ENCODE peak calls at places on chromosome 16, in six cellular contexts. Q is fibroblast of the conjunctiva, H is AG08395, C is stomach, E is hepatocyte, X is smooth muscle cell of the brain vasculature. T is an unnamed sample.

GRCh38 chr16:86757704-86758040 is 179.3 kb downstream of the FOXL1 start:
- DNase-seq in Q (no peak), H (no peak), C (no peak), E (no peak), X (no peak), T (no peak)

GRCh38 chr16:89153848-89154271 is 17.7 kb upstream of the CDH15 start:
- DNase-seq in Q (no peak), H (no peak), C (no peak), E (no peak), X (no peak), T (no peak)

GRCh38 chr16:56985288-56985961 is 3.9 kb upstream of the NLRC5 start:
- DNase-seq in Q (peak), H (peak), C (peak), E (peak), X (peak), T (peak)

GRCh38 chr16:53985865-53986264 is 281.9 kb downstream of the FTO start:
- DNase-seq in Q (no peak), H (no peak), C (no peak), E (no peak), X (no peak), T (no peak)

GRCh38 chr16:74460542-74460941 is 39.3 kb upstream of the CLEC18B start:
- DNase-seq in Q (no peak), H (no peak), C (no peak), E (no peak), X (no peak), T (no peak)

GRCh38 chr16:82061861-82062525 is 26.9 kb downstream of the HSD17B2 start:
- DNase-seq in Q (peak), H (no peak), C (no peak), E (no peak), X (no peak), T (no peak)

GRCh38 chr16:75377971-75378386 is 55.3 kb downstream of the CFDP1 start:
- DNase-seq in Q (peak), H (peak), C (no peak), E (peak), X (peak), T (peak)

GRCh38 chr16:1331712-1332617 is 1.5 kb upstream of the BAIAP3 start:
- DNase-seq in Q (peak), H (peak), C (peak), E (peak), X (no peak), T (no peak)

GRCh38 chr16:70430667-70431536 is 8.0 kb downstream of the ST3GAL2 start:
- DNase-seq in Q (no peak), H (no peak), C (no peak), E (peak), X (no peak), T (no peak)

GRCh38 chr16:85431431-85432124 is 181.5 kb upstream of the GSE1 start:
- DNase-seq in Q (no peak), H (no peak), C (no peak), E (no peak), X (no peak), T (no peak)

GRCh38 chr16:86834451-86835035 is 256.2 kb downstream of the FOXL1 start:
- DNase-seq in Q (no peak), H (no peak), C (no peak), E (peak), X (no peak), T (no peak)